ENCODE peak calls at places on chromosomes 2 and 18, in six cellular contexts. V is chondrocyte; B is EH; W is RWPE1; Z is neural crest cell; A is stimulated activated CD8-positive, alpha-beta memory T cell treated with anti-CD3 and anti-CD28 coated beads, Interleukin-15, amount 100 ng/mL, for 24 hours. Y is an unnamed sample.

GRCh38 chr2:238689331-238689730 is 158.6 kb upstream of the TWIST2 start:
- DNase-seq in W (no peak), A (no peak), Z (no peak), V (no peak), B (no peak), Y (no peak)

GRCh38 chr18:74745658-74746403 is 148.2 kb downstream of the ZNF407 start:
- DNase-seq in A (no peak), V (no peak), Z (no peak), W (peak; percentile 59), B (peak; percentile 85), Y (no peak)

GRCh38 chr2:226837787-226838603 is 2.1 kb downstream of the RHBDD1 start:
- DNase-seq in W (no peak), B (peak; percentile 24), V (no peak), A (no peak), Z (no peak), Y (no peak)

GRCh38 chr18:33557706-33558105 is 20.3 kb upstream of the ASXL3 start:
- DNase-seq in W (no peak), B (no peak), Z (no peak), A (no peak), V (no peak), Y (no peak)

GRCh38 chr18:9653390-9653789 is 39.0 kb upstream of the PPP4R1 start:
- DNase-seq in V (no peak), B (peak; percentile 65), W (no peak), A (no peak), Z (peak; percentile 40), Y (peak; percentile 90)

GRCh38 chr18:36499938-36500337 is 202.4 kb downstream of the FHOD3 start:
- DNase-seq in A (no peak), Z (no peak), V (no peak), W (no peak), B (no peak), Y (no peak)

GRCh38 chr2:221176666-221177065 is 395.4 kb downstream of the EPHA4 start:
- DNase-seq in Z (no peak), B (no peak), A (no peak), W (no peak), V (no peak), Y (no peak)

GRCh38 chr18:44786697-44787096 is 106.0 kb downstream of the SETBP1 start:
- DNase-seq in B (no peak), A (no peak), W (no peak), V (no peak), Z (no peak), Y (no peak)

GRCh38 chr2:140892911-140893637 is 1237.7 kb downstream of the LRP1B start:
- DNase-seq in V (no peak), W (no peak), Z (no peak), A (no peak), B (peak; percentile 3), Y (no peak)

GRCh38 chr2:146414456-146414855 is 1430.4 kb upstream of the ACVR2A start:
- DNase-seq in B (no peak), V (no peak), W (no peak), Z (no peak), A (no peak), Y (no peak)

GRCh38 chr2:9638532-9638931 is 7.7 kb upstream of the YWHAQ start:
- DNase-seq in B (peak; percentile 98), Z (no peak), A (no peak), V (no peak), W (peak; percentile 73), Y (no peak)

GRCh38 chr2:72934683-72935610 is 17.6 kb downstream of the EMX1 start:
- DNase-seq in A (no peak), W (peak; percentile 62), Z (no peak), B (no peak), V (peak; percentile 53), Y (no peak)

GRCh38 chr2:26576565-26577441 is 64.4 kb downstream of the CIB4 start:
- DNase-seq in W (peak; percentile 36), B (no peak), Z (no peak), V (peak; percentile 66), A (no peak), Y (no peak)

GRCh38 chr2:130755234-130756040 is at the start of gene AMER3:
- DNase-seq in A (no peak), W (no peak), Z (peak; percentile 32), V (no peak), B (no peak), Y (no peak)

GRCh38 chr2:222193328-222194008 is 105.3 kb downstream of the PAX3 start:
- DNase-seq in V (no peak), W (no peak), A (no peak), B (peak; percentile 26), Z (no peak), Y (no peak)

GRCh38 chr18:55420977-55421611 is 166.9 kb downstream of the TCF4 start:
- DNase-seq in W (no peak), A (no peak), V (no peak), Z (no peak), B (peak; percentile 17), Y (no peak)

GRCh38 chr18:73683618-73684238 is 463.9 kb downstream of the FBXO15 start:
- DNase-seq in B (peak; percentile 52), Z (no peak), W (peak; percentile 27), A (no peak), V (no peak), Y (no peak)

GRCh38 chr2:174629514-174629913 is 31.9 kb upstream of the WIPF1 start:
- DNase-seq in V (no peak), B (no peak), Z (no peak), W (no peak), A (no peak), Y (no peak)